ENCODE peak calls at places on chromosomes 13 and 19, in six cellular contexts. S is NCI-H146, C is heart left ventricle, H is head of caudate nucleus, M is fibroblast of the conjunctiva, D is D341Med. E is an unnamed sample.

GRCh38 chr19:5240011-5240410 is 100.6 kb downstream of the PTPRS start:
- DNase-seq in S (no peak), C (no peak), H (no peak), M (no peak), D (no peak), E (no peak)

GRCh38 chr19:44943801-44944249 is 1.8 kb downstream of the APOC4 start:
- DNase-seq in S (no peak), C (peak; percentile 61), H (peak; percentile 25), M (no peak), D (peak; percentile 23), E (no peak)

GRCh38 chr19:14563989-14564650 is 7.7 kb downstream of the NDUFB7 start:
- DNase-seq in S (peak; percentile 32), C (no peak), H (no peak), M (no peak), D (peak; percentile 88), E (no peak)

GRCh38 chr13:32471187-32471922 is 43.4 kb upstream of the N4BP2L1 start:
- DNase-seq in S (no peak), C (peak; percentile 70), H (peak; percentile 17), M (no peak), D (no peak), E (no peak)

GRCh38 chr13:38680912-38681311 is 6.0 kb upstream of the FREM2 start:
- DNase-seq in S (no peak), C (no peak), H (no peak), M (no peak), D (no peak), E (no peak)

GRCh38 chr13:28231642-28232041 is 93.3 kb downstream of the PAN3 start:
- DNase-seq in S (no peak), C (no peak), H (no peak), M (no peak), D (no peak), E (no peak)

GRCh38 chr19:6862673-6863078 is 24.7 kb upstream of the ADGRE1 start:
- DNase-seq in S (peak; percentile 47), C (peak; percentile 83), H (peak; percentile 69), M (peak; percentile 63), D (peak; percentile 89), E (peak; percentile 79)

GRCh38 chr19:1866693-1867358 is 3.4 kb upstream of the KLF16 start:
- DNase-seq in S (no peak), C (peak; percentile 24), H (no peak), M (no peak), D (no peak), E (no peak)

GRCh38 chr19:14944456-14944855 is 3.2 kb downstream of the OR7C2 start:
- DNase-seq in S (no peak), C (no peak), H (no peak), M (no peak), D (no peak), E (no peak)

GRCh38 chr13:99434258-99434788 is 66.9 kb upstream of the TM9SF2 start:
- DNase-seq in S (no peak), C (no peak), H (no peak), M (no peak), D (no peak), E (no peak)

GRCh38 chr19:4567584-4568071 is 8.1 kb upstream of the SEMA6B start:
- DNase-seq in S (no peak), C (peak; percentile 70), H (no peak), M (peak; percentile 34), D (peak; percentile 77), E (no peak)

GRCh38 chr19:41957838-41958366 is 1.2 kb downstream of the RABAC1 start:
- DNase-seq in S (peak; percentile 88), C (peak; percentile 67), H (no peak), M (peak; percentile 63), D (peak; percentile 75), E (peak; percentile 77)

GRCh38 chr13:34031629-34032028 is 213.7 kb downstream of the RFC3 start:
- DNase-seq in S (no peak), C (no peak), H (no peak), M (no peak), D (no peak), E (no peak)

GRCh38 chr19:42322305-42322704 is 3.1 kb upstream of the MEGF8 start:
- DNase-seq in S (no peak), C (no peak), H (no peak), M (no peak), D (no peak), E (no peak)

GRCh38 chr19:4086336-4086953 is 19.7 kb upstream of the ZBTB7A start:
- DNase-seq in S (no peak), C (no peak), H (no peak), M (no peak), D (no peak), E (no peak)

GRCh38 chr13:49681837-49682236 is 9.4 kb downstream of the EBPL start:
- DNase-seq in S (peak; percentile 81), C (no peak), H (no peak), M (no peak), D (no peak), E (no peak)

GRCh38 chr19:7933828-7934725 is 8.1 kb upstream of the CTXN1 start:
- DNase-seq in S (no peak), C (peak; percentile 23), H (no peak), M (no peak), D (no peak), E (no peak)

GRCh38 chr19:37505958-37506386 is 767 bp upstream of the ZNF793 start:
- DNase-seq in S (no peak), C (no peak), H (no peak), M (no peak), D (peak; percentile 71), E (no peak)

GRCh38 chr13:44303681-44304432 is 69.8 kb upstream of the SERP2 start:
- DNase-seq in S (peak; percentile 16), C (peak; percentile 86), H (no peak), M (no peak), D (no peak), E (no peak)

GRCh38 chr19:39008137-39008536 is 24.2 kb downstream of the FBXO27 start:
- DNase-seq in S (no peak), C (no peak), H (no peak), M (no peak), D (no peak), E (no peak)

GRCh38 chr13:114033541-114034315 is 59.9 kb upstream of the C13orf46 start:
- DNase-seq in S (no peak), C (no peak), H (no peak), M (no peak), D (no peak), E (no peak)

GRCh38 chr13:23627419-23627818 is 57.2 kb downstream of the TNFRSF19 start:
- DNase-seq in S (no peak), C (no peak), H (no peak), M (no peak), D (no peak), E (no peak)

GRCh38 chr19:33236696-33237390 is 11.2 kb upstream of the SLC7A10 start:
- DNase-seq in S (no peak), C (peak; percentile 18), H (no peak), M (no peak), D (no peak), E (no peak)

GRCh38 chr13:99960663-99961440 is 10.7 kb downstream of the ZIC5 start:
- DNase-seq in S (no peak), C (no peak), H (no peak), M (no peak), D (no peak), E (no peak)

GRCh38 chr19:13053761-13054604 is 48.7 kb downstream of the LYL1 start:
- DNase-seq in S (no peak), C (peak; percentile 96), H (peak; percentile 71), M (peak; percentile 54), D (no peak), E (peak; percentile 90)

GRCh38 chr19:4633140-4633967 is 6.0 kb upstream of the TNFAIP8L1 start:
- DNase-seq in S (peak; percentile 42), C (peak; percentile 71), H (peak; percentile 22), M (peak; percentile 53), D (peak; percentile 72), E (no peak)

GRCh38 chr19:17762505-17763229 is 11.4 kb downstream of the FCHO1 start:
- DNase-seq in S (peak; percentile 98), C (no peak), H (peak; percentile 34), M (no peak), D (peak; percentile 63), E (no peak)

GRCh38 chr13:106484755-106485193 is 50.7 kb downstream of the EFNB2 start:
- DNase-seq in S (no peak), C (peak; percentile 58), H (no peak), M (no peak), D (no peak), E (no peak)

GRCh38 chr13:40680659-40681323 is 14.3 kb upstream of the FOXO1 start:
- DNase-seq in S (peak; percentile 55), C (no peak), H (no peak), M (no peak), D (no peak), E (no peak)

GRCh38 chr13:26168276-26168814 is 53.8 kb downstream of the RNF6 start:
- DNase-seq in S (no peak), C (no peak), H (no peak), M (peak; percentile 16), D (no peak), E (no peak)

GRCh38 chr13:98222081-98222554 is 45.0 kb upstream of the RNF113B start:
- DNase-seq in S (no peak), C (no peak), H (no peak), M (no peak), D (no peak), E (peak; percentile 31)

GRCh38 chr19:11421607-11422098 is 2.5 kb upstream of the RGL3 start:
- DNase-seq in S (peak; percentile 89), C (peak; percentile 73), H (no peak), M (no peak), D (no peak), E (no peak)